ENCODE peak calls at places on chromosomes 5 and 9, in ten cellular contexts. W is T-helper 2 cell, Q is uterus, X is HTR-8/SVneo, V is ecto neural progenitor cell, G is Calu3, B is T1000, Z is NCI-H510A treated with DMSO at 0.1 percent for 48 hours, N is T follicular helper cell, C is M059J. O is an unnamed sample.

GRCh38 chr5:163384669-163385068 is 52.7 kb upstream of the CCNG1 start:
- DNase-seq in W (no peak), Q (no peak), X (no peak), V (no peak), G (no peak), B (no peak), Z (no peak), N (no peak), C (no peak), O (no peak)

GRCh38 chr9:96327694-96328352 is 25.8 kb upstream of the HSD17B3 start:
- DNase-seq in W (no peak), Q (peak), X (peak), V (no peak), G (peak), B (peak), Z (peak), N (peak), C (peak), O (no peak)

GRCh38 chr9:36738318-36738975 is 165.8 kb downstream of the MELK start:
- DNase-seq in W (no peak), Q (no peak), X (peak), V (no peak), G (no peak), B (no peak), Z (no peak), N (no peak), C (peak), O (no peak)

GRCh38 chr9:77455312-77455927 is 192.7 kb downstream of the GNA14 start:
- DNase-seq in W (no peak), Q (no peak), X (peak), V (no peak), G (peak), B (no peak), Z (peak), N (peak), C (peak), O (no peak)

GRCh38 chr5:56350595-56351170 is 117.6 kb upstream of the ANKRD55 start:
- DNase-seq in W (no peak), Q (peak), X (peak), V (no peak), G (peak), B (peak), Z (no peak), N (no peak), C (peak), O (no peak)

GRCh38 chr5:167442922-167443321 is 848.5 kb upstream of the WWC1 start:
- DNase-seq in W (no peak), Q (no peak), X (no peak), V (no peak), G (peak), B (no peak), Z (no peak), N (no peak), C (peak), O (no peak)

GRCh38 chr5:139745800-139746690 is 49.6 kb upstream of the PSD2 start:
- DNase-seq in W (no peak), Q (peak), X (no peak), V (peak), G (peak), B (peak), Z (peak), N (peak), C (peak), O (no peak)

GRCh38 chr5:155080721-155081120 is 67.2 kb downstream of the KIF4B start:
- DNase-seq in W (no peak), Q (no peak), X (no peak), V (no peak), G (no peak), B (no peak), Z (no peak), N (no peak), C (no peak), O (no peak)

GRCh38 chr5:55176176-55176818 is 3.3 kb upstream of the CDC20B start:
- DNase-seq in W (no peak), Q (no peak), X (peak), V (peak), G (peak), B (no peak), Z (peak), N (no peak), C (peak), O (no peak)

GRCh38 chr9:107863406-107863805 is 373.8 kb upstream of the KLF4 start:
- DNase-seq in W (no peak), Q (no peak), X (no peak), V (no peak), G (no peak), B (no peak), Z (no peak), N (no peak), C (no peak), O (no peak)

GRCh38 chr9:123445981-123446610 is 90.1 kb downstream of the CRB2 start:
- DNase-seq in W (no peak), Q (no peak), X (peak), V (no peak), G (no peak), B (no peak), Z (no peak), N (no peak), C (no peak), O (no peak)

GRCh38 chr9:124260769-124261603 is 3.2 kb downstream of the NEK6 start:
- DNase-seq in W (no peak), Q (no peak), X (no peak), V (no peak), G (peak), B (peak), Z (no peak), N (no peak), C (peak), O (no peak)

GRCh38 chr5:152994040-152994439 is 496.4 kb upstream of the GRIA1 start:
- DNase-seq in W (no peak), Q (no peak), X (no peak), V (no peak), G (no peak), B (no peak), Z (peak), N (no peak), C (no peak), O (no peak)

GRCh38 chr9:8860925-8861324 is 1061.3 kb upstream of the DMAC1 start:
- DNase-seq in W (no peak), Q (no peak), X (no peak), V (no peak), G (no peak), B (no peak), Z (no peak), N (no peak), C (no peak), O (no peak)

GRCh38 chr5:179132586-179133355 is 72.6 kb downstream of the ZNF354C start:
- DNase-seq in W (no peak), Q (no peak), X (no peak), V (no peak), G (no peak), B (no peak), Z (no peak), N (no peak), C (no peak), O (no peak)

GRCh38 chr5:33588654-33589372 is 148.0 kb downstream of the TARS1 start:
- DNase-seq in W (no peak), Q (no peak), X (no peak), V (peak), G (peak), B (no peak), Z (no peak), N (no peak), C (no peak), O (no peak)

GRCh38 chr5:66558562-66558961 is 37.6 kb upstream of the MAST4 start:
- DNase-seq in W (no peak), Q (no peak), X (no peak), V (no peak), G (no peak), B (no peak), Z (no peak), N (no peak), C (peak), O (no peak)

GRCh38 chr5:32274548-32275420 is 38.0 kb downstream of the MTMR12 start:
- DNase-seq in W (no peak), Q (peak), X (no peak), V (no peak), G (no peak), B (no peak), Z (no peak), N (no peak), C (no peak), O (no peak)

GRCh38 chr9:100394819-100395218 is 32.1 kb upstream of the MSANTD3 start:
- DNase-seq in W (no peak), Q (no peak), X (no peak), V (no peak), G (no peak), B (no peak), Z (no peak), N (no peak), C (peak), O (no peak)